ENCODE peak calls at places on chromosomes 1 and 21, in ten cellular contexts. J is heart left ventricle, H is left ventricle myocardium inferior, G is HAP-1, F is tibial nerve, N is testis, C is WERI-Rb-1, B is ovary, W is IMR-90, I is esophagus muscularis mucosa. Q is an unnamed sample.

GRCh38 chr1:1001631-1002300 is 1.9 kb upstream of the HES4 start:
- DNase-seq in F (peak), H (peak), J (peak), I (no peak), N (peak), B (peak), G (peak), W (peak), C (peak), Q (peak)

GRCh38 chr1:109806733-109807397 is 43.1 kb upstream of the EPS8L3 start:
- DNase-seq in H (no peak), I (no peak), N (no peak), B (no peak), C (no peak), W (no peak), F (no peak), G (no peak), J (no peak), Q (no peak)

GRCh38 chr1:163300569-163300968 is 21.2 kb upstream of the NUF2 start:
- DNase-seq in H (no peak), N (no peak), C (no peak), J (no peak), W (no peak), G (no peak), F (no peak), B (no peak), I (no peak), Q (no peak)

GRCh38 chr1:11335417-11336070 is 62.5 kb downstream of the UBIAD1 start:
- DNase-seq in H (no peak), J (no peak), W (no peak), I (no peak), G (no peak), C (no peak), B (no peak), N (no peak), F (no peak), Q (no peak)

GRCh38 chr21:44756416-44757185 is 45.0 kb downstream of the UBE2G2 start:
- DNase-seq in J (no peak), C (no peak), I (no peak), H (no peak), B (no peak), F (no peak), W (no peak), N (no peak), G (no peak), Q (no peak)

GRCh38 chr21:37155216-37155615 is 82.2 kb downstream of the TTC3 start:
- DNase-seq in H (no peak), N (no peak), F (no peak), W (peak), G (peak), C (no peak), J (no peak), B (no peak), I (no peak), Q (no peak)

GRCh38 chr1:38052750-38053415 is 6.3 kb upstream of the POU3F1 start:
- DNase-seq in J (no peak), C (no peak), H (no peak), G (no peak), N (no peak), I (no peak), F (no peak), W (no peak), B (no peak), Q (no peak)

GRCh38 chr1:196278816-196279215 is 329.4 kb downstream of the KCNT2 start:
- DNase-seq in B (no peak), I (no peak), J (no peak), H (no peak), F (no peak), C (no peak), N (no peak), G (no peak), W (no peak), Q (no peak)

GRCh38 chr21:45905196-45905595 is 76.4 kb upstream of the COL6A1 start:
- DNase-seq in N (no peak), F (no peak), B (no peak), G (no peak), I (no peak), H (no peak), W (no peak), C (no peak), J (no peak), Q (peak)

GRCh38 chr1:45857101-45857700 is 53.8 kb downstream of the MAST2 start:
- DNase-seq in N (no peak), B (no peak), H (no peak), G (peak), I (no peak), J (no peak), C (no peak), F (no peak), W (no peak), Q (no peak)

DNA sequence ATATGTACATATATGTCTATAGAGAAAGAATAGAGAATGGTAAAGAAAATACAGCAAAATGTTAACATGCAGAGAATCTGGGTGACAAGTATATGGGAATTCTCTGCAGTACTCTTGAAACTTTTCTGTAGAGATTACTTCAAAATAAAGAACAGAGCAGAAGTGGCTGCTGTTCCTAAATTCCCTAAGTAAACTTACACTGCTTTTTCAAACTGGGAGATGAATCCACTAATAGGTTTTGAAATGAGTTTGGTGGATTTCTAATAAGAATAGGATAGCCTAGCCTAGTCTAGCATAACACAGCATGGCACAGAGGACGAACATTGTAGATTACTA is 450 bp upstream of the CR2 start:
- DNase-seq in H (no peak), F (no peak), B (no peak), W (no peak), I (no peak), G (no peak), N (no peak), C (no peak), J (no peak), Q (no peak)
- H3K4me3 ChIP-seq in H (peak), F (no peak), B (no peak), W (no peak), I (peak), G (no peak), N (peak), C (no peak), J (no peak), Q (peak)

DNA sequence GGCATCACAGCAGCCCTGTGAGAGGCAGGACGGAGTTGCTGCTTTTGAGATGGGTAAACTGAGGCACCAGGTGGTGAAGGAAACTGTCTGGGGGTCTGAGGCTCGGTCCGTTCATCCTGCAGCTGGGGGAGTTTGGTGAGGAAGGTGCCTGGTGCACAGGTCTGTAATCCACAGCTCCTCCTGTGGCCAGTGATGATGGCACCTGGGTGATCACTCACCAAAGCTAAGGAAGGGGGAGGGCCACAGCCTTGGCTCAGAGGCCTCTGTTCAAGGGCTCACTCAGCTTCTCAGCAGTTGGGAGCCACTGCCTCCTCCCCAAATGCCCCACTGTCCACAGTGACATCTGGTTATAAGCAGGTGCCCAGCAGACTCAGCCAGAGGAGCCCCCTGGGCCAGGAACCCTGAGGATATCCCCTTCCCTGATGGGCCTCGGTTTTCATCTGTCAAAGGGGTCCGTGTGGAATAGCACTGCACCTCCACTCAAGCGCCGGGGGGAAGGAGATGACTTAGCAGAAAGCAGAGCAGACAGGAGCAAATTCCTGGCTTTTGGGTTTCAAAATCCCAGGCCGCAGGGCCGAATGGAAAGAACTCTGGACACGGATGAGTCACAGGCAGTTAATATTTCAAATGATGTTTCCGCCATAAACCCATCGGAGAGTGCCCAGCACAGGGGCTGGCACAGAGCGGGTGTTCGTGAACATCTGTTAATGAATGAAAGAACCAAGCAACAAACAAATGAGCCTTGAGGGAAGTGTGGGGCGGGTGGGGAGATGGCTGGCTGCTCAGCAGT is 82.8 kb downstream of the DMRTB1 start:
- DNase-seq in F (no peak), W (peak), B (no peak), C (peak), J (no peak), N (no peak), I (no peak), H (no peak), G (no peak), Q (peak)
- H3K4me3 ChIP-seq in F (no peak), W (no peak), B (no peak), C (no peak), J (no peak), N (no peak), I (no peak), H (no peak), G (no peak), Q (no peak)

DNA sequence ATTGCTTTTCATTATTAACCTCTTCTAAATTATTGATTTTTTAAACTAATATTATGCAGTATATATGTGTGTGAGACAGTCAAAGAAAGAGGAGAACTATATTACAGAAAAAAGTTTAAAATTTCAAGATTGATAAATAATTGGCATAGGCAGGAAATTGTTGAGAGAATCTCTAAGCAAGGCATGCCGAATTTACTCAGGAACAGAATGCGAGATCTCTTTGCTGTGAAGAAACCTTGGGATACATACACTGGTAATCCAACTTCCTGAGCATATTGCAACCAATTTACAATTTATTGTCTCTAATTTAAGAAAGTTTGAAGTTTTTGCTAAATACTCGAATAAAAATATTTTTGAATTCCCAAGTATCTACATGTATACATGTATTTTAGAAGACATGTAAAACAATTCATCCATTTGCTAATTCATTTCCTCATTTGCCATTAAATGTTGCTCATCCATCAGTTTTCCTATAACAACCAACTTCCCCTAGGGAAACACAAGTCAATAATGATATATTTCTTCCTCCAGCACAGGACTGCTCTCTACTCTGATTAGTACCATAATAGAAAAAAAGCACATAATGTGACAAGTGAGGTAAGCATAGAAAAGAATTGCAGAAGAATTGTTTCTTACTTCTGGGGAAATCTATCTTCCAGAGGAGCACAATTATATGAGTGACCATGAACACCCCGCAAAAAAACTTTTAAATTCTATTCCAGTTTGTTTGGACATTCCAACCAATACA is 587 bp downstream of the LRRC39 start:
- DNase-seq in C (no peak), N (no peak), J (no peak), I (no peak), B (no peak), H (no peak), G (no peak), F (no peak), W (no peak), Q (no peak)
- H3K4me3 ChIP-seq in C (no peak), N (no peak), J (peak), I (no peak), B (no peak), H (peak), G (no peak), F (no peak), W (no peak), Q (peak)

GRCh38 chr1:18948048-18948912 is 8.2 kb downstream of the IFFO2 start:
- DNase-seq in I (no peak), B (no peak), N (no peak), J (no peak), G (no peak), H (no peak), W (no peak), C (no peak), F (no peak), Q (no peak)
- H3K4me3 ChIP-seq in I (no peak), B (no peak), N (no peak), J (no peak), G (no peak), H (no peak), W (no peak), C (no peak), F (no peak), Q (no peak)

Q was measured in right cardiac atrium.